ENCODE peak calls at places on chromosomes 2 and 18, in nine cellular contexts. H, Y, D, I, X, C, K, N and O are unnamed samples.

GRCh38 chr2:584863-585823 is 92.1 kb downstream of the TMEM18 start:
- DNase-seq in I (no peak), C (no peak), Y (no peak), H (no peak), K (no peak), X (no peak), D (no peak), N (peak), O (peak)

GRCh38 chr2:111117666-111118454 is 2.9 kb upstream of the BCL2L11 start:
- DNase-seq in I (peak), D (peak), Y (peak), X (peak), N (no peak), K (peak), H (peak), C (peak), O (peak)

GRCh38 chr2:145286716-145287115 is 766.8 kb upstream of the ZEB2 start:
- DNase-seq in D (no peak), K (no peak), H (peak), Y (no peak), I (no peak), X (no peak), N (no peak), C (no peak), O (no peak)

GRCh38 chr2:238924032-238924431 is 76.1 kb downstream of the TWIST2 start:
- DNase-seq in K (no peak), N (no peak), C (no peak), I (no peak), X (no peak), D (no peak), H (no peak), Y (no peak), O (no peak)

GRCh38 chr2:200063155-200063554 is 107.8 kb downstream of the MAIP1 start:
- DNase-seq in H (no peak), Y (no peak), K (no peak), I (no peak), X (no peak), D (no peak), C (no peak), N (no peak), O (no peak)

GRCh38 chr2:114022360-114023085 is 132.6 kb downstream of the ACTR3 start:
- DNase-seq in C (peak), K (peak), Y (no peak), D (peak), H (peak), X (peak), N (no peak), I (no peak), O (no peak)

GRCh38 chr2:46650556-46651001 is 171.2 kb downstream of the TMEM247 start:
- DNase-seq in X (peak), H (peak), K (peak), N (peak), C (peak), D (peak), Y (peak), I (peak), O (peak)

GRCh38 chr2:168237741-168238140 is 9.7 kb downstream of the STK39 start:
- DNase-seq in D (no peak), N (no peak), Y (no peak), K (peak), I (no peak), H (no peak), C (no peak), X (no peak), O (no peak)

GRCh38 chr18:23871410-23871809 is 143.1 kb upstream of the TTC39C start:
- DNase-seq in X (peak), H (no peak), Y (no peak), N (no peak), C (no peak), D (peak), K (no peak), I (no peak), O (peak)

GRCh38 chr2:106885981-106886915 is at the start of gene ST6GAL2:
- DNase-seq in N (peak), D (peak), X (no peak), H (no peak), K (no peak), I (peak), C (no peak), Y (no peak), O (no peak)

GRCh38 chr2:69993708-69994107 is 32.3 kb upstream of the ASPRV1 start:
- DNase-seq in K (no peak), I (no peak), C (no peak), Y (no peak), D (no peak), H (no peak), X (no peak), N (no peak), O (no peak)

GRCh38 chr18:77472486-77472885 is 222.8 kb downstream of the GALR1 start:
- DNase-seq in I (no peak), K (no peak), N (no peak), C (no peak), D (no peak), Y (no peak), H (no peak), X (no peak), O (no peak)

GRCh38 chr2:9144047-9144446 is 62.6 kb upstream of the ASAP2 start:
- DNase-seq in N (no peak), H (peak), D (no peak), X (no peak), C (no peak), I (no peak), K (no peak), Y (no peak), O (no peak)

GRCh38 chr2:144071461-144071860 is 448.5 kb downstream of the ZEB2 start:
- DNase-seq in Y (no peak), D (no peak), C (peak), H (peak), X (peak), K (peak), N (no peak), I (no peak), O (no peak)

GRCh38 chr2:24269270-24269669 is 91.1 kb downstream of the ITSN2 start:
- DNase-seq in C (no peak), K (peak), H (no peak), I (no peak), N (no peak), D (peak), X (peak), Y (no peak), O (no peak)

GRCh38 chr18:9091066-9091476 is 11.4 kb upstream of the NDUFV2 start:
- DNase-seq in K (no peak), C (no peak), H (no peak), Y (no peak), I (no peak), X (no peak), N (no peak), D (no peak), O (peak)

GRCh38 chr2:150909090-150909489 is 352.6 kb downstream of the RBM43 start:
- DNase-seq in Y (no peak), D (no peak), C (no peak), K (no peak), N (no peak), H (no peak), I (no peak), X (no peak), O (no peak)

GRCh38 chr2:103289101-103289725 is 527.4 kb downstream of the TMEM182 start:
- DNase-seq in D (no peak), K (no peak), Y (no peak), H (no peak), X (no peak), N (no peak), C (no peak), I (peak), O (no peak)

GRCh38 chr2:103293266-103293583 is 531.4 kb downstream of the TMEM182 start:
- DNase-seq in N (no peak), I (no peak), D (no peak), X (no peak), C (no peak), K (no peak), Y (no peak), H (no peak), O (no peak)

DNA sequence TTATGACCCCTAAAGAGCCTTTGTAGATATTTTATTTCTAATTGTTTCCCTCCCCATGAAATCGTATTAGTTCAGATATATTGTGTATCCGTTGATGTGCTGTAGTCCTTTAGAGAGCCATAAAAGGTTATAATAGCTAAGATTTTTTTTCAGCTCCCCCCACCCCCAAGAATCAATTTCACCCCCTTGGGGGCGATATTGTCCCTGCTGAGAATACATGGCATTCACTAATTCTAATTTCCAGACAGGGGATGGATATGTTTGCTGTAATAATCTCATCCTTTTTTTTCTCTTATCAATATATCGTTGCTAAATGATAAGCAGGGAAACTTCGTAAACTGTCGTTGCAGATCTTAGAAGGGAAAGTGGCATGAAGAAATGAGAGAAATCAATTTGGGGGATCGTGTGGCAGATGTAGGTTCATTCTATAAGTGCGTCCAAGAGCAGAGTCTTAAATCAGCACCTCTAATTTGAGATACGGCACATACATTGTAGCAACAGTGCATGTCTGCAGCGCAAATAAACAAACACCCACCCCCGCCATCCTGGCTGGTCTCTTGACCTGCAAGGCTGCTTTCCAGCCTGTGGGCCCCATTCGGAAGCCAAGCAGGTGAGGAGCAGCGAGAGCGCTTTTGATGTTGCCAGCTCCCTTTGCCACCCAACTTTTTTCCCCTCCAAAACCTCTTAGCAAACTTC is 530.9 kb downstream of the TMEM182 start:
- DNase-seq in H (no peak), Y (no peak), N (no peak), K (no peak), I (peak), D (no peak), C (no peak), X (no peak), O (no peak)
- TF ChIP-seq CTCF in H (no peak), Y (no peak), N (no peak), K (no peak), I (no peak), D (peak), C (no peak), X (no peak), O (no peak)

GRCh38 chr2:127996160-127996559 is 31.7 kb downstream of the SAP130 start:
- DNase-seq in D (no peak), H (no peak), N (no peak), I (no peak), C (no peak), Y (no peak), K (no peak), X (no peak), O (no peak)
- TF ChIP-seq CTCF in D (no peak), H (no peak), N (no peak), I (no peak), C (no peak), Y (no peak), K (no peak), X (no peak), O (no peak)

GRCh38 chr2:44342854-44343253 is 18.4 kb downstream of the PREPL start:
- DNase-seq in X (no peak), I (no peak), H (peak), D (peak), N (no peak), K (peak), C (no peak), Y (no peak), O (peak)
- TF ChIP-seq CTCF in X (peak), I (no peak), H (no peak), D (peak), N (peak), K (no peak), C (no peak), Y (peak), O (peak)

GRCh38 chr2:6968319-6969100 is 51.3 kb downstream of the RNF144A start:
- DNase-seq in N (no peak), C (no peak), H (no peak), I (no peak), D (no peak), K (no peak), Y (no peak), X (peak), O (no peak)

GRCh38 chr2:6967301-6967700 is 50.1 kb downstream of the RNF144A start:
- DNase-seq in H (no peak), K (no peak), D (no peak), Y (no peak), I (no peak), N (no peak), X (no peak), C (no peak), O (no peak)

GRCh38 chr2:6966541-6966940 is 49.3 kb downstream of the RNF144A start:
- DNase-seq in C (no peak), K (no peak), H (no peak), N (no peak), I (no peak), Y (no peak), X (no peak), D (no peak), O (no peak)

GRCh38 chr2:6963727-6964126 is 46.5 kb downstream of the RNF144A start:
- DNase-seq in C (no peak), Y (no peak), X (no peak), D (no peak), N (no peak), I (no peak), K (no peak), H (no peak), O (no peak)

GRCh38 chr2:6965071-6965795 is 48.0 kb downstream of the RNF144A start:
- DNase-seq in X (no peak), H (no peak), I (no peak), C (no peak), N (no peak), Y (no peak), D (no peak), K (no peak), O (no peak)
- TF ChIP-seq CTCF in X (no peak), H (no peak), I (no peak), C (no peak), N (no peak), Y (no peak), D (no peak), K (no peak), O (no peak)

DNA sequence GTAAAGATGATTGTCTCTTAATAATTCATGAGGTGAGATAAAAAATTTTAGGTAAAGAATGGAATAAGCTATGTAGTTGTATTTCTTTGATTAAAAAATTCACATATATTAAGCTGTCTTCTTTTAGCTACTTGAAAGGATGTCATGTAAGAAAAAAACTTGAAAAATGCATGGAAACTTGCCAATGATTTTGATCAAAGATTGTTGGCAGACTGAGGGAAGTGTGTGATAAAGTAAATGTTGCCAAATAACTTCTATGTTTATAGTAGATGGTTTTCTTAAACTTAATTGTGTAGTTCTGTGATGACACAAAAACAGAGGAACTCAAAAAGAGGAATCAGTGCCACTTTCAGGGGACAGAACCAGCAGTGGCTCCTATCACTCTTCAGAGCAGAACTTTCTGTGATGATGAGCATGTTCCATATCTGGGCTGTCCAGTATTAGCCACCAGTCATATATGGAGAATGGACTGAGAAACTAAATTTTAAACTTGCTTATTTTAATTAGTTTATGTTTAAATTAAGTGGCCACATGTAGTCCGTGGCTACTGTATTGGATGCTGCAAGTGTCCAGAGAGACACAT is 51.9 kb upstream of the SLC38A11 start:
- DNase-seq in Y (no peak), I (no peak), D (no peak), H (no peak), X (no peak), C (no peak), K (no peak), N (no peak), O (no peak)
- TF ChIP-seq CTCF in Y (no peak), I (no peak), D (no peak), H (no peak), X (no peak), C (no peak), K (no peak), N (no peak), O (no peak)